ENCODE peak calls at places on chromosomes 6 and 20, in five cellular contexts. L, Q, D, P and B are unnamed samples. For H3K4me1, the result is how much of the 10 kb centered on the place peaks cover.

GRCh38 chr20:23358923-23359572 is 2.9 kb upstream of the GZF1 start:
- DNase-seq in L (peak), D (no peak), P (no peak), Q (no peak), B (no peak)

GRCh38 chr6:5034328-5034727 is 30.5 kb upstream of the RPP40 start:
- DNase-seq in P (no peak), Q (no peak), D (no peak), L (no peak), B (no peak)

GRCh38 chr6:90940812-90941481 is 354.1 kb upstream of the MAP3K7 start:
- DNase-seq in L (no peak), Q (no peak), D (no peak), P (no peak), B (no peak)

GRCh38 chr6:85124472-85125428 is 325.1 kb upstream of the NT5E start:
- DNase-seq in D (no peak), L (no peak), P (no peak), Q (no peak), B (no peak)

GRCh38 chr6:166724576-166724975 is 97.5 kb upstream of the RPS6KA2 start:
- DNase-seq in Q (no peak), D (no peak), L (no peak), P (no peak), B (no peak)

GRCh38 chr20:24993337-24994185 is 1.0 kb upstream of the APMAP start:
- DNase-seq in P (no peak), D (no peak), L (no peak), Q (no peak), B (peak)

GRCh38 chr6:143860111-143860510 is 4.2 kb upstream of the ZC2HC1B start:
- DNase-seq in Q (no peak), L (no peak), D (no peak), P (no peak), B (no peak)

GRCh38 chr20:2984028-2984501 is 59.4 kb upstream of the GNRH2 start:
- DNase-seq in D (no peak), Q (no peak), L (no peak), P (no peak), B (no peak)

GRCh38 chr6:63997727-63998126 is 362.1 kb downstream of the PHF3 start:
- DNase-seq in P (no peak), D (no peak), Q (no peak), L (no peak), B (no peak)

GRCh38 chr6:105760746-105761145 is 325.4 kb upstream of the PRDM1 start:
- DNase-seq in L (no peak), Q (no peak), P (no peak), D (no peak), B (no peak)

GRCh38 chr6:55980627-55981211 is 105.3 kb upstream of the BMP5 start:
- DNase-seq in L (no peak), P (peak), Q (no peak), D (no peak), B (no peak)

GRCh38 chr6:148776321-148776966 is 29.6 kb downstream of the UST start:
- DNase-seq in L (no peak), Q (no peak), D (no peak), P (no peak), B (no peak)

GRCh38 chr6:153084393-153084792 is 46.7 kb downstream of the RGS17 start:
- DNase-seq in L (no peak), P (no peak), Q (no peak), D (no peak), B (no peak)

GRCh38 chr6:70270287-70271005 is 32.4 kb downstream of the COL9A1 start:
- DNase-seq in D (no peak), Q (no peak), P (no peak), L (no peak), B (no peak)

GRCh38 chr6:16130437-16130891 is 1.6 kb downstream of the MYLIP start:
- DNase-seq in Q (no peak), D (no peak), L (no peak), P (peak), B (no peak)

GRCh38 chr20:25197173-25197869 is 1.8 kb downstream of the ENTPD6 start:
- DNase-seq in L (no peak), Q (no peak), D (peak), P (no peak), B (no peak)

GRCh38 chr6:27295301-27296079 is 16.6 kb downstream of the POM121L2 start:
- DNase-seq in D (no peak), L (no peak), P (no peak), Q (no peak), B (no peak)

GRCh38 chr20:23022849-23023248 is 12.3 kb upstream of the SSTR4 start:
- DNase-seq in P (no peak), Q (no peak), D (no peak), L (peak), B (no peak)

GRCh38 chr20:58102252-58102651 is 126.2 kb downstream of the ANKRD60 start:
- DNase-seq in P (no peak), D (no peak), L (no peak), Q (no peak), B (no peak)

GRCh38 chr20:39800111-39800510 is 838.0 kb downstream of the DHX35 start:
- DNase-seq in P (no peak), Q (no peak), L (no peak), D (no peak), B (no peak)

GRCh38 chr6:140208286-140208685 is 833.8 kb upstream of the CITED2 start:
- DNase-seq in L (no peak), Q (no peak), P (no peak), D (no peak), B (no peak)

GRCh38 chr6:25130518-25130917 is 148.7 kb upstream of the CARMIL1 start:
- DNase-seq in D (no peak), Q (no peak), L (no peak), P (no peak), B (no peak)

GRCh38 chr6:170129691-170130171 is 161.1 kb downstream of the DLL1 start:
- DNase-seq in L (peak), Q (peak), P (peak), D (peak), B (peak)

GRCh38 chr20:59138114-59138602 is 25.5 kb upstream of the ZNF831 start:
- DNase-seq in P (no peak), L (no peak), Q (no peak), D (no peak), B (no peak)

DNA sequence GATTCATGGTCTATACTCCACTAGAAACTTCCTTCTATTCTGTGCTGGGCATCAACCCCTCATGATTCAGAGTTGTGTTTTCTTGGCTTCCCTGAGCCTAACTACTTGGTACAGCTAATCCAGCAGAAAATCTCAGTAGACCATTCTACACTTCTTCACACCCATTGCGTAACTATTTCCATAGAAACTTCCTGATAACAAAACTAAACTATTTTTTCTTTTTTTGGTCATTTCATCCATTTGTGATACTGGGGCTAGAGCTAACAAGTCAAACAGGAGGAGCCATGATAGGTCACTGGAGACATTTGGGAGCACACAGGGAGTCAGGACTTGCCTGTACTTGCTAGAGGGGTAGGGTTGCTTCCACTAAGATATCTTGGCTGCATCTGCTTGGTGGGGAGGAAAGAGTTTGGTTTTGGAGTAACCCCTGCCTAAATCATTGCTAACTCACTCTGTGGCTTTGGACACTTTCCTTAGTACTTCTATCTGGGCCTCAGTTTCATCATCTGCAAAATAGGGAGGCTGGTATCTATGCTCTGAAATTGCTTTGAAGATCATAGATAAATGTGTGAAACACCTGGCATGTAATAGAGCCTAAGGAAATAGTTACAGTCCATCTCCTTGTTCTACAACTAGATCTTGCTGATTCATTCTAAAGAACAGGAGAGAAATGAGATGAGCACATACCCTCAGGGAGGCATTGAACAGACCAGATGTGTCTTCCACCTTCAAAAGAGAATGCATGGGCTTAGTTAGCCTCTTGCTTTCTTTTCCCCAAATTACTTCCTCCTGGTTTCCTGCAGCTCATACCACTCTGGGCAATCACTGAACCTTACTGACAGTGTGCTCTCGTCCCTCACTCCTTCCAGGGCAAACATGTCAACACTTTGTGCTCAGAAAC is 127.9 kb upstream of the ADGRF1 start:
- DNase-seq in L (no peak), D (no peak), P (no peak), Q (no peak), B (no peak)
- H3K4me1 ChIP-seq in L (under half), D (under half), P (under half), Q (under half), B (under half)

GRCh38 chr6:2870046-2870636 is 28.5 kb upstream of the SERPINB1 start:
- DNase-seq in L (no peak), Q (no peak), D (no peak), P (no peak), B (no peak)
- H3K4me1 ChIP-seq in L (under half), Q (under half), D (under half), P (under half), B (under half)

DNA sequence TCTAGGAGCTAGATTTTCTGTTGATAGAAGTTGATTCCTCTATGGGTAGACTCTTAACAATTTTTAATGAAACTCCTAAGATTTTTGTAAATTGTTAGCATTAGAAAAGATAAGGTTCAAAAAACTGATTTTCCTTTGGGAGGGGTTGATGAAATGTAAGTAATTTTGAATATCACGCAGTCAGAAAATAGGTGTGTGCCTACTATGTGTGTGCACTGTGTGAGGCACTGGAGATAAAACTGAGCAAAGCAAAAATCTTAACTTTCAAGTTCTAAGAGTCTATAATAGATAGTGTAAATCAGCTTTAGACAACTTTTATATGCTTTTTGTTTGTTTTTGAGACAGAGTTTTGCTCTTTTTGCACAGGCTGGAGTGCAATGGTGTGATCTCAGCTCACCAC is 53.3 kb downstream of the FAM217A start:
- DNase-seq in D (no peak), L (no peak), P (no peak), Q (no peak), B (no peak)
- H3K4me1 ChIP-seq in D (half or more), L (half or more), P (under half), Q (under half), B (half or more)

GRCh38 chr6:44254957-44255808 is 2.1 kb downstream of the SLC35B2 start:
- DNase-seq in P (no peak), L (no peak), Q (no peak), D (peak), B (no peak)

GRCh38 chr6:44257753-44258324 is 511 bp upstream of the SLC35B2 start:
- DNase-seq in L (no peak), D (no peak), P (no peak), Q (no peak), B (no peak)

GRCh38 chr6:44255848-44256247 is 1.5 kb downstream of the SLC35B2 start:
- DNase-seq in D (no peak), L (no peak), Q (no peak), P (no peak), B (no peak)

GRCh38 chr6:44257007-44257752 is at the start of gene SLC35B2:
- DNase-seq in Q (peak), L (peak), P (peak), D (peak), B (peak)

GRCh38 chr6:44256291-44257006 is 879 bp downstream of the SLC35B2 start:
- DNase-seq in D (peak), L (peak), P (peak), Q (peak), B (no peak)
- H3K4me1 ChIP-seq in D (half or more), L (half or more), P (under half), Q (under half), B (under half)